ENCODE peak calls at places on chromosomes 5 and 9, in six cellular contexts. Y is MM.1S, O is brain microvascular endothelial cell, Z is esophagus muscularis mucosa, W is tibial artery, A is upper lobe of right lung. E is an unnamed sample.

GRCh38 chr5:79868271-79868670 is 122.8 kb downstream of the MTX3 start:
- DNase-seq in W (no peak), O (no peak), Y (no peak), A (no peak), Z (peak), E (no peak)

GRCh38 chr9:81874926-81875325 is 53.3 kb upstream of the SPATA31D4 start:
- DNase-seq in O (peak), Y (no peak), W (no peak), Z (no peak), A (no peak), E (no peak)

GRCh38 chr5:32770444-32770843 is 59.3 kb downstream of the NPR3 start:
- DNase-seq in Y (no peak), O (no peak), A (no peak), Z (no peak), W (no peak), E (no peak)

GRCh38 chr5:96883871-96884270 is 7.6 kb downstream of the ERAP2 start:
- DNase-seq in A (no peak), Z (no peak), Y (no peak), O (no peak), W (no peak), E (no peak)

GRCh38 chr5:17000296-17000939 is 64.3 kb upstream of the MYO10 start:
- DNase-seq in W (no peak), Y (no peak), A (no peak), Z (no peak), O (peak), E (no peak)

GRCh38 chr9:16352791-16353401 is 517.6 kb downstream of the BNC2 start:
- DNase-seq in A (no peak), Y (no peak), W (peak), Z (no peak), O (no peak), E (no peak)

GRCh38 chr9:68706579-68707201 is 1.6 kb downstream of the PIP5K1B start:
- DNase-seq in Y (peak), A (no peak), Z (peak), W (no peak), O (no peak), E (no peak)

GRCh38 chr9:79471577-79472543 is 99.9 kb upstream of the TLE4 start:
- DNase-seq in Y (no peak), A (no peak), O (peak), Z (no peak), W (peak), E (peak)

GRCh38 chr5:179061025-179061424 is 852 bp downstream of the ZNF354C start:
- DNase-seq in W (no peak), O (no peak), A (no peak), Y (no peak), Z (no peak), E (no peak)

GRCh38 chr9:92964981-92965758 is 17.8 kb downstream of the FGD3 start:
- DNase-seq in Y (no peak), O (no peak), A (peak), Z (no peak), W (peak), E (peak)

GRCh38 chr9:38621434-38622082 is 1.2 kb upstream of the ANKRD18A start:
- DNase-seq in O (no peak), W (no peak), A (peak), Z (peak), Y (peak), E (peak)

GRCh38 chr5:8333977-8334376 is 465.0 kb downstream of the MTRR start:
- DNase-seq in Z (no peak), Y (no peak), W (no peak), O (no peak), A (no peak), E (no peak)

GRCh38 chr5:38112930-38113329 is 145.4 kb upstream of the EGFLAM start:
- DNase-seq in W (no peak), A (no peak), Z (peak), O (no peak), Y (no peak), E (no peak)

GRCh38 chr5:10453564-10453963 is 11.9 kb downstream of the ROPN1L start:
- DNase-seq in O (no peak), Y (no peak), A (no peak), W (no peak), Z (no peak), E (no peak)

GRCh38 chr5:173981362-173981761 is 7.6 kb upstream of the C5orf47 start:
- DNase-seq in Y (no peak), O (no peak), Z (no peak), A (no peak), W (no peak), E (no peak)

GRCh38 chr5:53019320-53019719 is 30.2 kb downstream of the ITGA2 start:
- DNase-seq in Z (no peak), Y (no peak), O (peak), W (no peak), A (no peak), E (no peak)

GRCh38 chr5:134113908-134114875 is at the start of gene TCF7:
- DNase-seq in O (peak), Y (peak), A (peak), Z (no peak), W (peak), E (peak)

GRCh38 chr5:91207248-91207647 is 175.9 kb downstream of the ARRDC3 start:
- DNase-seq in W (no peak), A (no peak), Y (no peak), Z (no peak), O (peak), E (no peak)

GRCh38 chr9:135536166-135536565 is 9.8 kb upstream of the OBP2A start:
- DNase-seq in W (no peak), A (no peak), Y (peak), Z (no peak), O (peak), E (no peak)

GRCh38 chr5:56941981-56942380 is 9.9 kb downstream of the MIER3 start:
- DNase-seq in Z (no peak), Y (no peak), W (no peak), A (no peak), O (no peak), E (no peak)

GRCh38 chr5:160083012-160083436 is 36.2 kb downstream of the PWWP2A start:
- DNase-seq in O (peak), Z (no peak), A (no peak), W (no peak), Y (no peak), E (no peak)

DNA sequence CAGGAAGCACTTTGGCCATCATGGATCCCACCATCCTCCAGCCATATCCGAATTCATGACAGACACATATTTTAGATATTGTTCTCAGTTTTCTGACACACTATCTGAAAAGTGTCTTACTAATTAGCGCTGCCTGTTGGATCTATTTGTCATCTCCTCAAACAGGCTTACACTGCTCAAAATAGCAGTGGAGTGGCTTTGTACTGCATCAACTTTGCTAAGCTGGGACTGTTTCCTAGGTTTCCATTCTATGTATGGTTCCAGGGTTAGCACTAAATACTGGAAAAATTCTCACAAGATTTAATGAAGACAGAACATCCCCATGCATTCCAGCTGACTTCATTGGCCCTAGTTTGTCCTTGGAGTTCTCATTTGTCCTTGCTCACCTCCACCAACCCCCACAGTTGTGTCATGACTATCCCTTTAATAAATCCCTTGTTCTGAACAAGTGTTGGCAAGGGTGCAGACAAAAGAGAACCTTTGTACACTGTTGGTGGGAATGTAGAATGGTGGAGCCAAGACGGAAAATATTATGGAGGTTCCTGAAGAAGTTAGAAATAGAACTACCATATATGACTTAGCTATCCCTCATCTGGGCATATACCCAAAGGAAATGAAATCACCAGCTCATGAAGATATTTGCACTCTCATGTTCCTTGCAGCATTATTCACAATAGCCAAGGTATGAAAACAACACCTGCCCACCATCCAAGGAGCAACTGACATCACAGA is 136.5 kb upstream of the RAI14 start:
- DNase-seq in Z (no peak), Y (no peak), W (no peak), A (no peak), O (no peak), E (no peak)
- TF ChIP-seq CTCF in Z (no peak), Y (no peak), W (peak), A (no peak), O (no peak), E (no peak)

DNA sequence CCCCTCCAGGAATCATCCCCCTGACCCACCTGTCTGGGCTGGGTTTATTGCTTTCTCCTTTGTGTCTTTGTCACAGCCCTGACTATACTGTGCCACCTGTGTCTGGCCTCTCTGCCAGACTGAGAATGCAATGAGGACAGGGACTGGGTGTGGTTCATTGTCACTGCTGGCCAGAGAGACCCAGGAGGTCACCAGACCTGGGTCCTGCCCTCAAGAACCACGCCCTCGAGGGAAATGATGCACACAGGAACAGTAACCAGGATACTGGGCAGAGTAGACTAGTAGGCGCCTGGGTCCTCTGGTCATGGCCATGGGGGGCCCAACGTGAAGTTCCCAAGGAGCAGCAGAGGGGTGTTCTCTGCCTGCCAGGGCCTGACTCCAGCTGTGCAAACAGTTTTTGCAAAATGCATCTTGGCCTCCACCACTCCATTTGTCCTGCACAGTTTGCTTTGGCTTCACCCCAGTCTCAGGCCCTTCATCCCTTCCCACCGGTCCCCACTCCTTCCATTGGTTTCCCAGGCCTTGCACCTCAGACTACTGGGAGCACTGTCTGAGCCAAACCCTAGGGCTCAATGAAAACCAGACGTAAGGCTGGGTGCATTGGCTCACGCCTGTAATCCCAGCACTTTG is 17.8 kb downstream of the RGS3 start:
- DNase-seq in Z (no peak), Y (no peak), O (no peak), A (peak), W (no peak), E (no peak)
- H3K27ac ChIP-seq in Z (peak), Y (no peak), O (no peak), A (no peak), W (peak), E (no peak)

DNA sequence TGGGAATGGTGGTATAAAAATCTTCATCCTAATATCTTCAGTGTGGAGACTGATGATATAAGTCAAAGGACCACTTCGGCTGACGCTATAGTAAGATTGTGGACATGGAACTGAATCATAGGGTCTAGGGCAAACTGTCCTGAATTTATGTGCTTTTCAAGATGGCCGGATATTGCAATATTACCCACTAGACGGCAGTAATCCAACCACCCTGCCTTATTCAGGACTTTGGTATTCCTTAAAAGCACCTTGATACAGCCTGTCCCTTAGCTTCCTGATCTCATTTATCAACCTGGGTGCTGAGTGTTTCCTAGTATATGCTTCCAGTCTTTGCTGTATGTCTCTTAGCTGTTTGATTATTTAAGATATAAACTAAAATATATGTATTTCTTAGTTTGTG is 71.2 kb upstream of the COX7C start:
- DNase-seq in A (no peak), W (no peak), Y (no peak), O (no peak), Z (no peak), E (no peak)
- TF ChIP-seq CTCF in A (no peak), W (no peak), Y (no peak), O (no peak), Z (no peak), E (no peak)

GRCh38 chr9:95032580-95033298 is 284.8 kb downstream of the FANCC start:
- DNase-seq in O (no peak), W (no peak), Y (no peak), Z (no peak), A (no peak), E (no peak)
- H3K27ac ChIP-seq in O (no peak), W (peak), Y (peak), Z (peak), A (peak), E (no peak)

GRCh38 chr9:112751059-112751795 is 667 bp downstream of the SNX30 start:
- DNase-seq in W (peak), Y (peak), A (peak), Z (peak), O (peak), E (peak)

GRCh38 chr9:112752334-112753110 is 2.0 kb downstream of the SNX30 start:
- DNase-seq in O (no peak), Z (no peak), W (no peak), Y (no peak), A (no peak), E (no peak)

GRCh38 chr9:112748041-112748440 is 2.5 kb upstream of the SNX30 start:
- DNase-seq in O (no peak), Z (no peak), W (no peak), A (no peak), Y (no peak), E (no peak)

GRCh38 chr9:112750767-112751058 is 153 bp downstream of the SNX30 start:
- DNase-seq in W (no peak), Z (no peak), O (no peak), A (no peak), Y (no peak), E (no peak)

DNA sequence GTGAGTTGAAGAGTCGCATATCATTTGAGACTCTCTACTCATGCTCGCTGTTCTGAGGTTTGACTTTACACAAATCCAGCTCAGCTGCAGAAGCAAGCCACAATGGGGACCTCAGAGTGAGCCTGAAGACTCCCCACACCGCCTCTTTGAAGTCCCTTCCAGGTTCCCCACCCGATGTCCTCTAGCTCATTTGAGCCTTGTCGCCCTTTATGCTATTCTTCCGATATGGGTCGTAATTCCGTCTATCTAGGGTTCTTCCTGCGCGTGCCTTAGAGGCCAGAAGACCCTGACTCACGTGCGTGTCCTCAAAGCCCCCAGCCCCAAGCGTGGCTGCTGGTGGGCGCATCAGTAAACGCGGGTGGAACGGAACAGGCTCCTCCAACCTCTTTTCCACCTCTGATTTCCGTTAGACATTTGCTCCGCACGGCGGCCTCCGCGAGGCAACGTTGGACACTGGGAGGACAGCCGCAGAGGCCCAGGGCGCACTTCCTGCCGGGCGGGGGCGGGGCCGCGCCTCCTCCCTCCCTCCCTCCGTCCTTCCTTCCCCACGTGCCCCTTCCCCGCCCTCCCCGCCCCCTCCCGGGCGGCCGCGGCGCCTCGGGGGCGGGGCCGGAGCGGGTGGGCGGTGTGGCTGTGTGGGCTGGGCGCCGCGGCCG is at the start of gene SNX30:
- DNase-seq in O (peak), A (peak), W (peak), Y (peak), Z (peak), E (peak)
- TF ChIP-seq CTCF in O (peak), A (peak), W (peak), Y (no peak), Z (no peak), E (no peak)

DNA sequence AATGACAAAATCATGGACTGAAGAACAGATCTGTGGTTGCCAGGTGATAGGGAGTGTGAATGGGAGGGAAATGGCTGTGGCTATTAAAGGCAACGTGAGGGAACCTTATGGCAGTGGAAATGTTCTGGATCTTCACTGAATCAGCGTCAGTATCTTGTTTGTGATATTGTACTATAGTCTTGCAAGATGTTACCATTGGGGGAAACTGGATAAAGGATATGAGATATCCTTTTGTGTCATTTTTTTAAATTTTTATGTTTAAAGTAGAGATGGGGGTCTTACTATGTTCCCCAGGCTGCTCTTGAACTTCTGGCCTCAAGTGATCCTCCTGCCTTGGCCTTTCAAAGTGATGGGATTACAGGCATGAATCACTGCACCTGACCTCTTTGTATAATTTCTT is 95.5 kb downstream of the RPS23 start:
- DNase-seq in O (no peak), W (no peak), Y (no peak), Z (no peak), A (no peak), E (no peak)
- H3K27ac ChIP-seq in O (no peak), W (no peak), Y (no peak), Z (no peak), A (no peak), E (no peak)

E was measured in CD4-positive, alpha-beta T cell.